ENCODE peak calls at places on chromosomes 12 and 14, in six cellular contexts. One of them, this sample, is unnamed.

GRCh38 chr12:70122804-70123203 is 120.4 kb upstream of the CNOT2 start:
- DNase-seq in ovary: no peak
- DNase-seq in HCT116: no peak
- DNase-seq in stomach: no peak
- DNase-seq in A549: no peak
- DNase-seq in endothelial cell of umbilical vein: no peak
- DNase-seq in this sample: no peak

GRCh38 chr12:64672925-64673409 is 62.7 kb downstream of the RASSF3 start:
- DNase-seq in A549: no peak
- DNase-seq in HCT116: peak
- DNase-seq in ovary: peak
- DNase-seq in endothelial cell of umbilical vein: peak
- DNase-seq in stomach: peak
- DNase-seq in this sample: peak

GRCh38 chr12:90211017-90211416 is 502.4 kb upstream of the ATP2B1 start:
- DNase-seq in A549: peak
- DNase-seq in ovary: no peak
- DNase-seq in endothelial cell of umbilical vein: peak
- DNase-seq in HCT116: no peak
- DNase-seq in stomach: no peak
- DNase-seq in this sample: no peak

GRCh38 chr14:78530078-78530477 is 359.9 kb downstream of the NRXN3 start:
- DNase-seq in endothelial cell of umbilical vein: no peak
- DNase-seq in A549: no peak
- DNase-seq in ovary: no peak
- DNase-seq in HCT116: no peak
- DNase-seq in stomach: no peak
- DNase-seq in this sample: peak

GRCh38 chr12:43551971-43552559 is at the start of gene ADAMTS20:
- DNase-seq in HCT116: no peak
- DNase-seq in ovary: no peak
- DNase-seq in endothelial cell of umbilical vein: no peak
- DNase-seq in stomach: no peak
- DNase-seq in A549: no peak
- DNase-seq in this sample: peak

GRCh38 chr12:16939871-16940306 is 333.9 kb upstream of the LMO3 start:
- DNase-seq in HCT116: peak
- DNase-seq in endothelial cell of umbilical vein: peak
- DNase-seq in stomach: peak
- DNase-seq in A549: peak
- DNase-seq in ovary: no peak
- DNase-seq in this sample: peak

GRCh38 chr14:74599946-74600345 is 12.1 kb downstream of the LTBP2 start:
- DNase-seq in stomach: no peak
- DNase-seq in ovary: peak
- DNase-seq in endothelial cell of umbilical vein: no peak
- DNase-seq in HCT116: no peak
- DNase-seq in A549: no peak
- DNase-seq in this sample: no peak

GRCh38 chr12:102095677-102096263 is 24.1 kb downstream of the NUP37 start:
- DNase-seq in HCT116: no peak
- DNase-seq in ovary: no peak
- DNase-seq in endothelial cell of umbilical vein: peak
- DNase-seq in A549: peak
- DNase-seq in stomach: no peak
- DNase-seq in this sample: peak

GRCh38 chr12:52167578-52167977 is 24.2 kb downstream of the KRT80 start:
- DNase-seq in ovary: no peak
- DNase-seq in endothelial cell of umbilical vein: no peak
- DNase-seq in stomach: no peak
- DNase-seq in HCT116: no peak
- DNase-seq in A549: no peak
- DNase-seq in this sample: no peak

GRCh38 chr12:27343255-27344000 is 10.8 kb downstream of the BMAL2 start:
- DNase-seq in HCT116: no peak
- DNase-seq in ovary: no peak
- DNase-seq in stomach: no peak
- DNase-seq in endothelial cell of umbilical vein: peak
- DNase-seq in A549: peak
- DNase-seq in this sample: no peak

GRCh38 chr12:68786929-68787328 is 21.0 kb upstream of the MDM2 start:
- DNase-seq in endothelial cell of umbilical vein: no peak
- DNase-seq in stomach: no peak
- DNase-seq in ovary: no peak
- DNase-seq in A549: no peak
- DNase-seq in HCT116: no peak
- DNase-seq in this sample: peak

GRCh38 chr12:6827982-6828670 is at the start of gene P3H3:
- DNase-seq in ovary: peak
- DNase-seq in A549: peak
- DNase-seq in stomach: no peak
- DNase-seq in HCT116: no peak
- DNase-seq in endothelial cell of umbilical vein: peak
- DNase-seq in this sample: no peak

GRCh38 chr14:44720707-44721106 is 213.6 kb upstream of the FSCB start:
- DNase-seq in endothelial cell of umbilical vein: no peak
- DNase-seq in ovary: no peak
- DNase-seq in A549: no peak
- DNase-seq in HCT116: no peak
- DNase-seq in stomach: no peak
- DNase-seq in this sample: no peak

GRCh38 chr12:113798552-113798951 is 167.6 kb downstream of the RBM19 start:
- DNase-seq in A549: no peak
- DNase-seq in endothelial cell of umbilical vein: no peak
- DNase-seq in ovary: no peak
- DNase-seq in HCT116: no peak
- DNase-seq in stomach: no peak
- DNase-seq in this sample: no peak

GRCh38 chr14:77372304-77372841 is 4.5 kb downstream of the TMED8 start:
- DNase-seq in A549: no peak
- DNase-seq in stomach: no peak
- DNase-seq in HCT116: no peak
- DNase-seq in endothelial cell of umbilical vein: no peak
- DNase-seq in ovary: no peak
- DNase-seq in this sample: no peak

GRCh38 chr12:6951551-6952120 is 480 bp downstream of the PTPN6 start:
- DNase-seq in endothelial cell of umbilical vein: no peak
- DNase-seq in HCT116: no peak
- DNase-seq in stomach: no peak
- DNase-seq in ovary: no peak
- DNase-seq in A549: no peak
- DNase-seq in this sample: no peak

GRCh38 chr12:104583311-104583710 is 126.6 kb downstream of the CHST11 start:
- DNase-seq in HCT116: no peak
- DNase-seq in A549: no peak
- DNase-seq in stomach: no peak
- DNase-seq in endothelial cell of umbilical vein: no peak
- DNase-seq in ovary: no peak
- DNase-seq in this sample: no peak

GRCh38 chr12:42638697-42639096 is 49.2 kb upstream of the PRICKLE1 start:
- DNase-seq in A549: no peak
- DNase-seq in endothelial cell of umbilical vein: no peak
- DNase-seq in HCT116: no peak
- DNase-seq in stomach: no peak
- DNase-seq in ovary: no peak
- DNase-seq in this sample: no peak

GRCh38 chr14:75559451-75560187 is 18.8 kb upstream of the FLVCR2 start:
- DNase-seq in A549: peak
- DNase-seq in HCT116: no peak
- DNase-seq in endothelial cell of umbilical vein: no peak
- DNase-seq in ovary: no peak
- DNase-seq in stomach: peak
- DNase-seq in this sample: no peak

GRCh38 chr14:100661340-100661712 is 65.4 kb upstream of the DLK1 start:
- DNase-seq in endothelial cell of umbilical vein: no peak
- DNase-seq in A549: no peak
- DNase-seq in ovary: no peak
- DNase-seq in HCT116: no peak
- DNase-seq in stomach: no peak
- DNase-seq in this sample: no peak

GRCh38 chr14:106610691-106611090 is 1084.3 kb downstream of the TMEM121 start:
- DNase-seq in ovary: no peak
- DNase-seq in HCT116: no peak
- DNase-seq in stomach: no peak
- DNase-seq in endothelial cell of umbilical vein: no peak
- DNase-seq in A549: no peak
- DNase-seq in this sample: no peak

GRCh38 chr12:123013185-123014095 is 33.0 kb downstream of the ARL6IP4 start:
- DNase-seq in endothelial cell of umbilical vein: no peak
- DNase-seq in HCT116: no peak
- DNase-seq in A549: no peak
- DNase-seq in ovary: no peak
- DNase-seq in stomach: no peak
- DNase-seq in this sample: no peak

GRCh38 chr12:107622005-107622404 is 63.6 kb upstream of the PWP1 start:
- DNase-seq in endothelial cell of umbilical vein: no peak
- DNase-seq in ovary: no peak
- DNase-seq in HCT116: peak
- DNase-seq in A549: no peak
- DNase-seq in stomach: no peak
- DNase-seq in this sample: peak

GRCh38 chr12:24911284-24911791 is 37.6 kb downstream of the BCAT1 start:
- DNase-seq in stomach: no peak
- DNase-seq in ovary: no peak
- DNase-seq in endothelial cell of umbilical vein: peak
- DNase-seq in HCT116: no peak
- DNase-seq in A549: no peak
- DNase-seq in this sample: peak

GRCh38 chr14:105853907-105854599 is 327.7 kb downstream of the TMEM121 start:
- DNase-seq in endothelial cell of umbilical vein: no peak
- DNase-seq in A549: no peak
- DNase-seq in ovary: no peak
- DNase-seq in HCT116: no peak
- DNase-seq in stomach: no peak
- DNase-seq in this sample: no peak

GRCh38 chr12:117561990-117562389 is 200.6 kb upstream of the NOS1 start:
- DNase-seq in HCT116: no peak
- DNase-seq in ovary: no peak
- DNase-seq in A549: no peak
- DNase-seq in stomach: no peak
- DNase-seq in endothelial cell of umbilical vein: no peak
- DNase-seq in this sample: no peak

GRCh38 chr14:101577221-101577909 is 16.1 kb downstream of the DIO3 start:
- DNase-seq in A549: no peak
- DNase-seq in endothelial cell of umbilical vein: no peak
- DNase-seq in stomach: no peak
- DNase-seq in ovary: no peak
- DNase-seq in HCT116: no peak
- DNase-seq in this sample: no peak

DNA sequence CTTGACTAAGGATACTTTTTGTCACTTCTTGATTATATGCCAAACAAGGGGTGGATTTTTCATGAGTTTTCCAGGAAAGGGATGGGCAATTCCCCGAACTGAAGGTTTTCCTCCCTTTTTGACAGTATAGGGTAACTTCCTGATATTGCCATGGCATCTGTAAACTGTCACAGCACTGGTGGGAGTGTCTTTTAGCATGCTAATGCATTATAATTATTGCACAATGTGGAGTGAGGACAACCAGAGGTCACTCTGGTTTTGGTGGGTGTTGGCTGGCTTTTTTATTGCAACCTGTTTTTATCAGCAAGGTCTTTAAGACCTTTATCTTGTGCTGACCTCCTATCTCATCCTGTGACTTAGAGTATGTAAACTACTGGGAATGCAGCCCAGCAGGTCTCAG is 471.1 kb downstream of the ATP23 start:
- DNase-seq in ovary: no peak
- DNase-seq in endothelial cell of umbilical vein: no peak
- DNase-seq in HCT116: no peak
- DNase-seq in stomach: no peak
- DNase-seq in A549: no peak
- DNase-seq in this sample: peak
- TF ChIP-seq POLR2A in ovary: no peak
- TF ChIP-seq POLR2A in endothelial cell of umbilical vein: no peak
- TF ChIP-seq POLR2A in HCT116: no peak
- TF ChIP-seq POLR2A in stomach: no peak
- TF ChIP-seq POLR2A in A549: no peak
- TF ChIP-seq POLR2A in this sample: no peak

GRCh38 chr14:103334644-103335603 is 887 bp downstream of the EIF5 start:
- DNase-seq in A549: no peak
- DNase-seq in stomach: peak
- DNase-seq in ovary: peak
- DNase-seq in HCT116: no peak
- DNase-seq in endothelial cell of umbilical vein: peak
- DNase-seq in this sample: peak
- TF ChIP-seq POLR2A in A549: no peak
- TF ChIP-seq POLR2A in stomach: no peak
- TF ChIP-seq POLR2A in ovary: no peak
- TF ChIP-seq POLR2A in HCT116: no peak
- TF ChIP-seq POLR2A in endothelial cell of umbilical vein: no peak
- TF ChIP-seq POLR2A in this sample: peak

DNA sequence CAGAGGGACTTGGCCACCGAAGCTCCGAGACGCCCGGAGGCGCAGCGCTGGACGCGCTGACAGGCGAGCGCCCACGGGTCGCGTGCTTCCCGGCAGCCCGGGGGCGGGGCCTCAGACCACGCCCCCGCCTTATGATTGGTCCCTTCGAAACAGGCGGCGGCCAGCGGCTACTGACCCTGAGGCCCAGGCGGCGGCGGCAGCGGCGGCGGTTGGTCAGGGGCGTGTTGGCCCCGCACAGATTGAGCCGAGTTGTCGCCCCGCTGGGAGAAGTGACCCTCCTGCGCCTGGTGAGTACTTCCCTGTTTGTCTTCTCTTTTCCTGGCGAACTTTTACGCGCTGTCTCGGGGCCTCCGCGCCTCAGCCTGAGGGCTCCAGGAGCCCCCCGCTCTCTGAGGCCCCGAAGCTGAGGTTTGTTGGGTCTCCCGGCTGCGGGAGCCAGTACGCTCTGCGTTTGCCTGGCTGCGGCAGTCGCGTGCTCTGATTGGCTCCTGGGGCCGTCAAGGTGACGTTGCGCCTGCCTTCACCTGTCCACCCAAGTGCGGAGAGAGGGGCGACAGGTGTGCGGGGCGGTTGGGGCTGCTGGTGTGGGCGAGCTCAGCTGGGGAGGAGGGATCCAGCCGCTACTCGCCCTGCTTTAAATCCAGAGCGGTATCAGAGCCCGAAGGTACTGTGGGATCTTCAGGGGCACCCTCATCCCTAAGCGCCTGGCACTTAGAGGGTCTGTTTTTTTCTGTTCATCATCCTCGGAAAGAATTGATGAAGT is at the start of gene GAS2L3:
- DNase-seq in A549: peak
- DNase-seq in HCT116: peak
- DNase-seq in endothelial cell of umbilical vein: peak
- DNase-seq in ovary: peak
- DNase-seq in stomach: peak
- DNase-seq in this sample: peak
- TF ChIP-seq POLR2A in A549: peak
- TF ChIP-seq POLR2A in HCT116: peak
- TF ChIP-seq POLR2A in endothelial cell of umbilical vein: peak
- TF ChIP-seq POLR2A in ovary: peak
- TF ChIP-seq POLR2A in stomach: no peak
- TF ChIP-seq POLR2A in this sample: peak

DNA sequence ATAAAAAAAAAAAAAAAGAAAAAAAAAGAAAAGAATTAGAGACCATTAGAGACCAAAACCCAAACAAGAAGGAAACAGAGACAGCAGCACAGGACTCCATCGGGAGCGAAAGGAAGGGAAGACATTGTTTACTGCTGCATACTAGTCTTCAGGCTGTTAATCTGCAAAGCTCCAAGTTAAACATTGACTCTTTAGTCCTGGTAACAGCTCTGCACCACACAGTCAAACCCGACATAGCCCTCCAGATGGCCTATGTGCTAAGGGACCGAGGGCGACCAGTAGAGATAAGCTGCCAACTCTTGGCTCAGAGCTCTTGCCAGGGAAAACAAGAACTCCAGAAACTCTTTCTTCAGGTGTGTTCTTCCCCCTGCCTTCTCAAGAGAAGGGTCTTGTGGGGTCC is 7.8 kb downstream of the P2RX4 start:
- DNase-seq in HCT116: no peak
- DNase-seq in A549: no peak
- DNase-seq in ovary: no peak
- DNase-seq in stomach: peak
- DNase-seq in endothelial cell of umbilical vein: no peak
- DNase-seq in this sample: no peak
- TF ChIP-seq POLR2A in HCT116: no peak
- TF ChIP-seq POLR2A in A549: no peak
- TF ChIP-seq POLR2A in ovary: no peak
- TF ChIP-seq POLR2A in stomach: no peak
- TF ChIP-seq POLR2A in endothelial cell of umbilical vein: no peak
- TF ChIP-seq POLR2A in this sample: no peak